ENCODE peak calls at places on chromosomes 2 and 18, in nine cellular contexts. I is SK-N-SH, H is stomach, W is ovary, M is suprapubic skin, S is tibial nerve, O is upper lobe of left lung, R is esophagus muscularis mucosa, V is HepG2. G is an unnamed sample. For H3K4me1 and H3K36me3, the result is how much of the 10 kb centered on the place peaks cover.

GRCh38 chr2:206721216-206721920 is 3.2 kb upstream of the DYTN start:
- DNase-seq in M (no peak), I (no peak), V (no peak), S (no peak), H (no peak), W (no peak), O (no peak), R (no peak), G (no peak)

GRCh38 chr2:173401716-173402326 is 47.1 kb downstream of the CDCA7 start:
- DNase-seq in R (no peak), V (no peak), S (no peak), I (no peak), O (no peak), M (no peak), H (no peak), W (no peak), G (no peak)

GRCh38 chr2:101427240-101427639 is 39.9 kb upstream of the CREG2 start:
- DNase-seq in V (no peak), R (no peak), M (no peak), H (no peak), O (no peak), S (no peak), W (no peak), I (no peak), G (no peak)

GRCh38 chr18:68150976-68151375 is 563.9 kb downstream of the TMX3 start:
- DNase-seq in O (no peak), M (no peak), R (no peak), S (no peak), W (no peak), H (no peak), V (no peak), I (no peak), G (no peak)

GRCh38 chr2:231715988-231716616 is 7.8 kb downstream of the PTMA start:
- DNase-seq in I (no peak), O (peak), W (no peak), M (no peak), S (no peak), V (no peak), R (no peak), H (no peak), G (no peak)

GRCh38 chr2:240259201-240259923 is 118.9 kb upstream of the OTOS start:
- DNase-seq in H (no peak), I (peak), W (peak), O (peak), R (peak), M (peak), S (no peak), V (no peak), G (peak)

GRCh38 chr2:1773883-1774282 is 29.6 kb upstream of the PXDN start:
- DNase-seq in W (no peak), V (no peak), S (no peak), M (no peak), R (no peak), O (no peak), I (no peak), H (peak), G (no peak)

GRCh38 chr18:78766651-78767533 is 212.7 kb upstream of the SALL3 start:
- DNase-seq in O (no peak), I (no peak), H (no peak), M (no peak), W (no peak), S (no peak), V (no peak), R (no peak), G (peak)

DNA sequence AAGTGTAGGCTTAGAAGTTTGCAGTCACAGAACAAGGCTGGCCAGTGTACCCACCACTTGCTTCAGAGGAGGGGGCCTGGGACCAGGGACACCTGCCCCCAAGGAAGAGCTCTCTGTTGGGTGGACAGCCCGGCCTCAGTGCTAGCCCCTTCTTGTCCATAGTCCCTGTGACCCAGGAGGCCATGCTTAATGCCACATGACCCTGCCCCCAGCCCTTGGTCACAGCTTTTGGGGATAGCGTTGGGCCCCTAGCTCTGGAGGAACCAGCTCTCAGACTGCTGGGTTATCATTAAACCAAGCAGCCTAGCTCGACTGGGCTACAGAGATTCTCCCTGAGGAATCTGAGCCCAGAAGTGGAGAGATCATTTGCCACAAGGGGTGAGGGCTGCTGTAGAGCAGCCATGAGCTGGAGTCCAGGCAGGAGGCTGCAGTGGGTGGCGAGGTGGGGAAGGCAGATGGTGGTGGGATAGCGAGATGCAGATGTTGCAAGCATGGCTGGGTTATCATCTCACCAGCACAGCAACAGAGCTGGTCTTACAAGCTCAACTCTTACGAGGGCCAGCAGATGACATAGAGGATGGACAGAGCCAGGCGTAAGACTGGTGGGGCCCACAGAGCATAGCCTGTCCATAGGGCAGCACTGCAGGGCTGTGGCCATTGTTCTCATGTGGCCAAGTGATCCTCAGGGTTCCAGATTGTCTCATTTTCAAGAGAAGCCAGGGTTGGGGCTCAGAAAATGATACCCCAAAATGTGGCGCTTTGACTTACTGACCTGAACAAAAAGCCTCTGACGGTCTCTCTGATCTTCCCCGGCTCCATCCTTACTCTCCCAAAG is 7.2 kb upstream of the TMEM37 start:
- DNase-seq in W (no peak), V (no peak), M (no peak), I (no peak), S (no peak), H (no peak), R (no peak), O (no peak), G (no peak)
- H3K4me1 ChIP-seq in W (under half), V (half or more), M (under half), I (under half), S (under half), H (half or more), R (under half), O (under half), G (under half)

GRCh38 chr2:237101118-237101979 is 15.7 kb downstream of the COPS8 start:
- DNase-seq in S (no peak), R (no peak), H (no peak), I (no peak), V (no peak), W (no peak), M (no peak), O (no peak), G (no peak)
- H3K36me3 ChIP-seq in S (under half), R (under half), H (half or more), I (half or more), V (under half), W (under half), M (half or more), O (under half), G (under half)

GRCh38 chr2:111995148-111995547 is 59.9 kb upstream of the TMEM87B start:
- DNase-seq in R (no peak), H (no peak), W (no peak), S (no peak), I (no peak), V (peak), M (no peak), O (no peak), G (no peak)
- TF ChIP-seq EP300 in R (no peak), H (no peak), W (no peak), S (no peak), I (no peak), V (no peak), M (no peak), O (no peak), G (no peak)

GRCh38 chr2:158973111-158973510 is 4.7 kb downstream of the TANC1 start:
- DNase-seq in M (no peak), V (no peak), H (no peak), R (no peak), W (no peak), O (no peak), I (no peak), S (no peak), G (no peak)

GRCh38 chr2:158969717-158970521 is 1.5 kb downstream of the TANC1 start:
- DNase-seq in S (no peak), W (peak), M (peak), O (no peak), V (no peak), H (peak), R (no peak), I (peak), G (peak)

GRCh38 chr2:158968396-158969161 is at the start of gene TANC1:
- DNase-seq in I (peak), W (peak), O (peak), H (peak), V (peak), S (peak), R (no peak), M (peak), G (peak)

GRCh38 chr2:158969162-158969716 is 799 bp downstream of the TANC1 start:
- DNase-seq in V (no peak), W (no peak), H (no peak), O (peak), I (no peak), M (no peak), S (no peak), R (no peak), G (no peak)

DNA sequence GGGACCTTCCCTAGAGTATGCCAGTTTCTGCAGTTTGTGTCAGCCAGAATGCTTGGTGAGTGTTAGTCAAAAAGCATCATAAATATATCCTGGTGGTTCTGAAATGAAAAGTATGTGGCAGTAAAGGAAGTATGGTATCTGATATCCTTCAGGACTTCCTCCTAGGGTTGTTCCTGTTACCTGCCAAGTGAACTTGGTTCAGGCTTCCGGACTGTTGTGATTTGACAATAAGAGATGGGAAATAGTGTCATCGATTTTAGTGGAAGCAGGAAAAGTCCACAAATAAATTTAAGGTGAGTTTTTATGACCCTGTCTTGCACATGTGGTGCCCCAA is 2.0 kb downstream of the TANC1 start:
- DNase-seq in R (no peak), V (no peak), W (no peak), H (no peak), O (no peak), I (no peak), M (no peak), S (no peak), G (no peak)
- H3K4me1 ChIP-seq in R (half or more), V (under half), W (under half), H (under half), O (under half), I (under half), M (half or more), S (under half), G (under half)

DNA sequence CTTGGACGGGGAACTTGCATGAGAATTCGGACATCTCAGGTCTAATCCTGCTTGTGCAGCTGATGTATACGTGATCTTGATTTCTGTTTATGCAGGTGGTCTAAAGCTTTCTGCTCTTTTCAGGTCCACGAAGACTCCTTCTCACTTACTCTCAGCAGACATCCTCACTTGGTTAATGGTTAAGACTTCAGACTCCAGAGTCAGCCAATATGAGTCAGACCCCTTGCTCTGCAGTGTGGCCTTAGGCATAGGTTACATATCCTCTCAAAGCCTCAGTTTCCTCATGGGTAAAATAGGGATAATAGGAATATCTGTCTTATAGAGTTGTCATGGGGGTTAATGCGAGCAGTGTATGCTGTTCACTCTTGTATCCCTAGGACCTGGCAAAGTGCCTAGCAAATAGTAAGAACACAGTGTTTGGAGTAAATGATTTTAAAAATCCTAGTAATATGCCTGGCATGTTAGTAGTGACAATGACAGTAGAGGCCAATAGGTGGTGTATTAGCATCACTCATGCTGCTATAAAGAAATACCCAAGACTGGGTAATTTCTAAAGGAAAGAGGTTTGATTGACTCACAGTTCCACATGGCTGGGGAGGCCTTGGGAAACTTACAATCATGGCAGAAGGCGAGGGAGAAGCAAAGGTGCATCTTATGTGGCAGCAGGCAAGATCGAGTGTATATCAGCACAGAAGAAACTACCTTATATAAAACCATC is 42.3 kb downstream of the XRCC5 start:
- DNase-seq in S (no peak), I (peak), W (no peak), V (no peak), O (no peak), M (no peak), R (no peak), H (no peak), G (no peak)
- H3K36me3 ChIP-seq in S (under half), I (half or more), W (under half), V (under half), O (under half), M (half or more), R (under half), H (half or more), G (under half)

GRCh38 chr18:23399067-23399466 is 54.0 kb upstream of the RIOK3 start:
- DNase-seq in M (no peak), S (no peak), O (no peak), R (no peak), I (no peak), V (no peak), W (no peak), H (no peak), G (no peak)

GRCh38 chr18:23398401-23398800 is 54.7 kb upstream of the RIOK3 start:
- DNase-seq in W (no peak), R (no peak), O (no peak), H (no peak), S (no peak), V (no peak), M (no peak), I (no peak), G (no peak)

GRCh38 chr18:23400918-23401317 is 52.2 kb upstream of the RIOK3 start:
- DNase-seq in I (no peak), M (no peak), H (no peak), O (no peak), R (no peak), S (no peak), V (no peak), W (no peak), G (no peak)

GRCh38 chr18:23401400-23402347 is 51.4 kb upstream of the RIOK3 start:
- DNase-seq in O (no peak), R (no peak), M (no peak), V (peak), W (no peak), I (no peak), S (no peak), H (peak), G (no peak)

DNA sequence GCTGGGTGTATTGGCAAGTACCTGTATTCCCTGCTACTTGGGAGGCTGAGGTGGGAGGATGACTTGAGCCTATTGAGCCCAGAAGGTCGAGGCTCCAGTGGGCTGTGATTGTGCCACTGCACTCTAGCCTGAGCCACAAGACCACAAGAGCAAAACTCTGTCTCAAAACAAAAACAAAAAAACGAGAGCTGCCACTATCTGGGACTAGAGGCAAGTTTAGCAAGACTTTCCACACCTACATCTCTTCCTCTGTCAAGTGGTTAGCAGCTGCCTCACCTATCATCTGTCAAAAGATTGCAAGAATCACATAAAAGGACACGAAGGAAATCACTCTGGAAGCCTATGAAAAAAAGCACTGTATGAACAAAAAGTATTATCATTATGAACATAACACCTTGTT is 55.2 kb upstream of the RIOK3 start:
- DNase-seq in W (no peak), S (no peak), I (no peak), O (no peak), M (no peak), H (no peak), V (no peak), R (no peak), G (no peak)
- TF ChIP-seq EP300 in W (no peak), S (no peak), I (no peak), O (no peak), M (no peak), H (no peak), V (no peak), R (no peak), G (no peak)

DNA sequence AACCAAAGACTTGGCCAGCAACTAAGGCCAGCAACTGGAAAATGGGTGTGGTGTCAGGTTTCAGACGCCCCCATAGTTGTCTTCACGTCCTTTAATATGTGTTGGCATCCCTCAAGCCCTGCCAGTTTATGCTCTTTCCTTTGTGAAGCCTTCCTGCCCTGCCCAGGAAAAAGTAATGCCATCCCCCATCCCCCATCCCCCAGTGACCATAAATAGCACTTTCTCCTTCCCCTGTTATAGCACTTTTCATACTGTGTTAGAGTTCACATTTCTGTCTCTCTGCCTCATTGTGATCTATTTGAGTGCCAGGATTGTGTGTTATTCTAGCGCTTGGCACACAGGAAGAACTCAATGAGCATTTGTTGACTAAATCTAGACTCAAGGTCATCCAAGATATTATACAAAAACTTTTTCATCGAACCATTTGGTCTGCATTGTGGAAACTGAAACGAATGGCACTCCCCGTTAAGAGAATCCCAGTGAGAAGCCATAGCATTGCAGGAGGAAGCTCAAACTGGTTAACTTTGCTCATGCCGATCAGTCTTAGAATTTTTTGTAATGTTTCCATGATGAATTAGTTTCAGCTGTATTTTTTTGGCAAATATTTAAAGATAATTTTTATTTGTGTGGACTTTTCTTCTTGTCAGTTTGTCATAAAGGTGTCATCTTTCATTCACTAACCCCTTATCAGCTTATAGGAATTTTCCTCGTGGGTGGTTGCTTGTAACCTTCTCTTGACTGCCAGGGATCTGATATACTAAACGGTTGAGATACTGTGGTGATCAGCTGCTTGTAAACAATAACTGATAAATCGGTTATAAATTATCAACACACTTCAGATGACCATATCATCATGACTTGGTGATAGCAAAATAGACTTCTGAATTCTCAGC is 15.7 kb downstream of the CRIM1 start:
- DNase-seq in V (peak), I (no peak), S (no peak), W (no peak), O (no peak), H (no peak), R (no peak), M (no peak), G (no peak)
- H3K4me1 ChIP-seq in V (half or more), I (under half), S (under half), W (under half), O (half or more), H (half or more), R (half or more), M (half or more), G (half or more)

G was measured in sigmoid colon.